ENCODE peak calls at places on chromosomes 4 and X, in five cellular contexts. Z, W, S, N and X are unnamed samples.

GRCh38 chr4:71230258-71230594 is 108.6 kb upstream of the SLC4A4 start:
- DNase-seq in S (peak), Z (no peak), W (no peak), N (peak), X (peak)

GRCh38 chr4:8847764-8848163 is 23.9 kb downstream of the HMX1 start:
- DNase-seq in N (no peak), S (no peak), W (no peak), Z (no peak), X (no peak)

GRCh38 chr4:164977243-164978164 is at the start of gene TRIM61:
- DNase-seq in N (peak), W (peak), S (peak), Z (no peak), X (peak)

GRCh38 chrX:99394450-99394849 is 1015.6 kb downstream of the PCDH19 start:
- DNase-seq in S (no peak), W (no peak), Z (no peak), N (no peak), X (no peak)

GRCh38 chrX:109902665-109903064 is 100.2 kb upstream of the TMEM164 start:
- DNase-seq in N (no peak), W (no peak), S (peak), Z (peak), X (peak)

GRCh38 chr4:174517502-174517901 is 4.8 kb downstream of the HPGD start:
- DNase-seq in S (no peak), Z (no peak), W (no peak), N (no peak), X (no peak)

GRCh38 chr4:136927172-136927571 is 605.1 kb downstream of the PCDH18 start:
- DNase-seq in N (no peak), Z (peak), W (no peak), S (peak), X (peak)

GRCh38 chr4:97910005-97910404 is 233.3 kb downstream of the STPG2 start:
- DNase-seq in W (no peak), Z (no peak), S (no peak), N (no peak), X (no peak)

GRCh38 chrX:140273921-140274320 is 230.9 kb downstream of the SOX3 start:
- DNase-seq in N (no peak), Z (no peak), W (no peak), S (no peak), X (peak)